ENCODE peak calls at places on chromosomes 11 and 22, in four cellular contexts. Z is esophagus muscularis mucosa, U is omental fat pad, H is AG10803. V is an unnamed sample.

GRCh38 chr11:2298795-2299747 is 2.6 kb downstream of the C11orf21 start:
- DNase-seq in H (no peak), Z (peak; percentile 78), U (peak; percentile 21), V (no peak)

GRCh38 chr11:130782361-130783221 is 133.7 kb downstream of the SNX19 start:
- DNase-seq in U (no peak), H (peak; percentile 63), Z (peak; percentile 92), V (no peak)

GRCh38 chr22:20970939-20971657 is 4.0 kb downstream of the AIFM3 start:
- DNase-seq in Z (no peak), H (no peak), U (no peak), V (no peak)

GRCh38 chr11:92948116-92948515 is 21.3 kb upstream of the MTNR1B start:
- DNase-seq in U (no peak), H (no peak), Z (no peak), V (no peak)

GRCh38 chr11:74770456-74770855 is 21.8 kb downstream of the RNF169 start:
- DNase-seq in Z (no peak), H (no peak), U (no peak), V (no peak)

GRCh38 chr22:45226681-45227186 is 14.0 kb downstream of the KIAA0930 start:
- DNase-seq in Z (no peak), U (no peak), H (peak; percentile 87), V (no peak)

GRCh38 chr11:113279591-113279990 is 34.8 kb upstream of the TTC12 start:
- DNase-seq in H (no peak), U (no peak), Z (peak; percentile 47), V (no peak)

GRCh38 chr11:7250166-7250565 is 1.5 kb upstream of the SYT9 start:
- DNase-seq in Z (no peak), U (no peak), H (no peak), V (no peak)

GRCh38 chr11:104343578-104343977 is 179.6 kb upstream of the PDGFD start:
- DNase-seq in Z (no peak), U (no peak), H (no peak), V (no peak)

GRCh38 chr11:117877120-117877784 is 794 bp upstream of the FXYD6 start:
- DNase-seq in U (no peak), H (no peak), Z (no peak), V (no peak)

GRCh38 chr11:120184371-120184945 is 26.4 kb upstream of the OAF start:
- DNase-seq in Z (no peak), H (no peak), U (peak; percentile 21), V (no peak)

GRCh38 chr11:10982695-10983492 is 125.0 kb upstream of the ZBED5 start:
- DNase-seq in H (no peak), U (no peak), Z (no peak), V (no peak)

GRCh38 chr11:116641561-116642045 is 131.2 kb downstream of the BUD13 start:
- DNase-seq in Z (peak; percentile 72), U (no peak), H (peak; percentile 7), V (no peak)

GRCh38 chr11:118152552-118153471 is at the start of gene SCN4B:
- DNase-seq in H (peak; percentile 22), Z (no peak), U (no peak), V (no peak)

GRCh38 chr11:121610706-121611105 is 157.9 kb upstream of the SORL1-AS1 start:
- DNase-seq in Z (no peak), H (no peak), U (no peak), V (no peak)

GRCh38 chr22:49720279-49720959 is 107.3 kb downstream of the BRD1 start:
- DNase-seq in U (no peak), Z (peak; percentile 84), H (no peak), V (no peak)

GRCh38 chr11:64294665-64295289 is 3.7 kb downstream of the KCNK4 start:
- DNase-seq in H (peak; percentile 67), U (no peak), Z (no peak), V (no peak)

GRCh38 chr11:76415073-76415472 is 29.7 kb upstream of the EMSY start:
- DNase-seq in Z (no peak), H (no peak), U (no peak), V (no peak)

GRCh38 chr11:115348404-115348803 is 155.8 kb downstream of the CADM1 start:
- DNase-seq in Z (no peak), U (no peak), H (no peak), V (no peak)

GRCh38 chr22:47333625-47334024 is 571.2 kb downstream of the TBC1D22A start:
- DNase-seq in H (peak; percentile 68), U (no peak), Z (peak; percentile 62), V (no peak)

V was measured in CMK.